ENCODE peak calls at places on chromosome 21, in seven cellular contexts. A is thyroid gland, F is A549, D is ovary, H is heart left ventricle, J is A673, E is GM23248. I is an unnamed sample. For H3K4me1, the result is how much of the 10 kb centered on the place peaks cover.

GRCh38 chr21:29218749-29219148 is 80.0 kb upstream of the BACH1 start:
- DNase-seq in A (no peak), F (no peak), D (no peak), H (no peak), J (no peak), E (no peak), I (no peak)

GRCh38 chr21:19781881-19782652 is 1216.1 kb upstream of the NCAM2 start:
- DNase-seq in A (no peak), F (no peak), D (no peak), H (no peak), J (no peak), E (no peak), I (no peak)

GRCh38 chr21:46317710-46318463 is 5.8 kb downstream of the C21orf58 start:
- DNase-seq in A (peak), F (no peak), D (no peak), H (peak), J (no peak), E (no peak), I (no peak)

GRCh38 chr21:29378814-29379213 is 80.1 kb downstream of the BACH1 start:
- DNase-seq in A (no peak), F (no peak), D (no peak), H (no peak), J (no peak), E (no peak), I (no peak)

GRCh38 chr21:25568230-25568629 is 39.1 kb downstream of the MRPL39 start:
- DNase-seq in A (peak), F (no peak), D (peak), H (peak), J (peak), E (no peak), I (peak)

GRCh38 chr21:46424062-46424591 is 34.6 kb upstream of the DIP2A start:
- DNase-seq in A (no peak), F (no peak), D (no peak), H (no peak), J (no peak), E (no peak), I (no peak)

GRCh38 chr21:44911384-44912157 is 9.1 kb downstream of the ITGB2 start:
- DNase-seq in A (peak), F (peak), D (peak), H (peak), J (peak), E (no peak), I (peak)

GRCh38 chr21:15631342-15631741 is 98.4 kb upstream of the USP25 start:
- DNase-seq in A (no peak), F (peak), D (no peak), H (no peak), J (no peak), E (peak), I (no peak)

GRCh38 chr21:44664691-44665090 is 2.0 kb downstream of the KRTAP12-2 start:
- DNase-seq in A (no peak), F (no peak), D (no peak), H (no peak), J (no peak), E (no peak), I (no peak)

GRCh38 chr21:36330904-36331303 is 10.9 kb downstream of the MORC3 start:
- DNase-seq in A (peak), F (peak), D (peak), H (no peak), J (peak), E (peak), I (peak)

GRCh38 chr21:45449658-45450502 is 44.9 kb downstream of the COL18A1 start:
- DNase-seq in A (no peak), F (no peak), D (no peak), H (peak), J (no peak), E (no peak), I (no peak)

GRCh38 chr21:46154155-46154954 is 1.0 kb downstream of the FTCD start:
- DNase-seq in A (no peak), F (no peak), D (peak), H (no peak), J (no peak), E (no peak), I (peak)

GRCh38 chr21:46425566-46425965 is 33.1 kb upstream of the DIP2A start:
- DNase-seq in A (no peak), F (no peak), D (no peak), H (no peak), J (no peak), E (no peak), I (no peak)

GRCh38 chr21:39000496-39000895 is 182.8 kb downstream of the PSMG1 start:
- DNase-seq in A (no peak), F (no peak), D (no peak), H (no peak), J (no peak), E (peak), I (no peak)
- H3K4me1 ChIP-seq in A (under half), F (under half), D (under half), H (half or more), J (under half), E (under half), I (under half)

GRCh38 chr21:42332557-42332956 is 17.3 kb upstream of the TFF3 start:
- DNase-seq in A (no peak), F (no peak), D (no peak), H (no peak), J (no peak), E (no peak), I (no peak)

GRCh38 chr21:42331660-42332059 is 16.5 kb upstream of the TFF3 start:
- DNase-seq in A (no peak), F (no peak), D (no peak), H (no peak), J (no peak), E (no peak), I (no peak)

GRCh38 chr21:42336065-42336464 is 14.7 kb downstream of the TFF2 start:
- DNase-seq in A (peak), F (no peak), D (no peak), H (no peak), J (no peak), E (no peak), I (no peak)

GRCh38 chr21:42324896-42325295 is 9.7 kb upstream of the TFF3 start:
- DNase-seq in A (no peak), F (no peak), D (no peak), H (no peak), J (no peak), E (no peak), I (peak)

GRCh38 chr21:42330380-42331336 is 15.4 kb upstream of the TFF3 start:
- DNase-seq in A (no peak), F (no peak), D (no peak), H (no peak), J (no peak), E (no peak), I (no peak)
- H3K4me3 ChIP-seq in A (no peak), F (no peak), D (no peak), H (no peak), J (no peak), E (no peak), I (no peak)

GRCh38 chr21:42239556-42239955 is 20.6 kb downstream of the ABCG1 start:
- DNase-seq in A (no peak), F (no peak), D (no peak), H (peak), J (no peak), E (no peak), I (no peak)
- H3K4me1 ChIP-seq in A (under half), F (under half), D (under half), H (under half), J (under half), E (under half), I (under half)

GRCh38 chr21:42513151-42513984 is at the start of gene SLC37A1:
- DNase-seq in A (no peak), F (peak), D (peak), H (no peak), J (peak), E (peak), I (peak)

GRCh38 chr21:42515708-42516502 is 2.3 kb downstream of the SLC37A1 start:
- DNase-seq in A (peak), F (no peak), D (no peak), H (no peak), J (peak), E (peak), I (no peak)

GRCh38 chr21:42512346-42513034 is 1.2 kb upstream of the SLC37A1 start:
- DNase-seq in A (no peak), F (no peak), D (no peak), H (no peak), J (no peak), E (no peak), I (no peak)

GRCh38 chr21:42513985-42514882 is 582 bp downstream of the SLC37A1 start:
- DNase-seq in A (peak), F (peak), D (peak), H (peak), J (peak), E (peak), I (peak)

GRCh38 chr21:42514883-42515228 is 1.2 kb downstream of the SLC37A1 start:
- DNase-seq in A (no peak), F (no peak), D (no peak), H (no peak), J (no peak), E (no peak), I (no peak)
- H3K4me3 ChIP-seq in A (peak), F (peak), D (peak), H (peak), J (peak), E (no peak), I (peak)

DNA sequence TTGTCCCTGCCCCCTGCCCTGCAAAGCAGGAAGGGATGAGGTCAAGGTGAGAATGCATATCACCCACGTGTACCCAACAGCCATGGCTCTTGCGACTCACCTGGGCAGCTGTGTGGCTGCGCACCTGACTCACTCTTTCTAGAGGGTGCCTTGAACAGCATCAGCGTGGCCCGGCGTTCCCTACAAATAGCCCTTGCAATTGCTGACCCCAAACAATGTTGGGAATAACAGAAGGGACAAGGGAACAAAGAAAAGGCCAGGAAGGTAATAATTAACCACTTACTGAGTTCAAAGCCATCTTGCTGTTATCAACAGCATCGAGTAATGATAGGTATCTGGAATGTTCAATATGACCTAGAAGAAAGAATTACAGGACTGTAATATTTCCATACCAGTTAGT is 10.1 kb downstream of the TMPRSS2 start:
- DNase-seq in A (no peak), F (no peak), D (no peak), H (no peak), J (no peak), E (no peak), I (no peak)
- H3K4me1 ChIP-seq in A (under half), F (under half), D (under half), H (under half), J (under half), E (under half), I (under half)

GRCh38 chr21:32415451-32415850 is 2.9 kb downstream of the EVA1C start:
- DNase-seq in A (no peak), F (no peak), D (no peak), H (no peak), J (no peak), E (no peak), I (peak)

GRCh38 chr21:32412998-32413504 is 545 bp downstream of the EVA1C start:
- DNase-seq in A (peak), F (no peak), D (peak), H (peak), J (peak), E (no peak), I (peak)

GRCh38 chr21:32413697-32414578 is 1.4 kb downstream of the EVA1C start:
- DNase-seq in A (peak), F (no peak), D (peak), H (no peak), J (peak), E (peak), I (peak)

GRCh38 chr21:32415999-32416398 is 3.5 kb downstream of the EVA1C start:
- DNase-seq in A (no peak), F (no peak), D (no peak), H (no peak), J (no peak), E (no peak), I (no peak)

DNA sequence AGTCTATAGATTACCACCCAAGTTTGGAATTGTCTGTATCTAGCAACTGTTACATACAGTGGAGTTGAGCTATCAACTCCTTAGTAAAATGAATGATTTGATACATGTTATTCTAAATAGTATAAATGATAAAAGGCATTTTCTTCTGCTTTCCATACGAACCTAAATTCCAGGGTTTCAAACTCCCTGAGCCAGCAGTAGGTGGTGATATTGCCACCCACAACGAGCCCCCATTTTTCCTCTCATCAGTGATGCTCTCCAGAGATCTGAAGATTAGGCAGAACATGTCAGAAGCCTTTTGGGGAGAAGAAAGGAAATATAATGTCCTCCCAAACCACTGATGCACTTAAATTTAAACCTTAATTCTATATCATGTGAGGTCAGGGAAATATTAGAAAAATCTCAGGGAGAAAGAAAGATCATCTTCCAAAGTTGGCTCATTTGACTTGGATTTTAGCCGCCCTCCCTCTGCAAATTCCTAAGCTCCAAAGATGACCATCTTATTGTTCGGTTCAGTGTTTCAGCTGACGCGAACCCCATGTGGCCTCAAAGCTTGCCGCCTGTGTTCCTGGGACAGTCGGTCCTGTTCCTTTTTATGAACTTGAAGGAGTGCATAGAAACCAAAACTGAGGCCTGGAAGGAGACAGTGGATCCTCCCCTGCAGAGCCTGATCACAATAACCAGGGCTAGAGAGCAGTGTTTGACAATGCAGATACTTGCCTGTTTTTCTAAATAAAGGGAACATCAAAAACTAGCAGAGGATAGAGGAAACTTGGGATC is 2.3 kb downstream of the EVA1C start:
- DNase-seq in A (peak), F (no peak), D (peak), H (no peak), J (peak), E (peak), I (peak)
- H3K4me3 ChIP-seq in A (no peak), F (peak), D (peak), H (peak), J (no peak), E (no peak), I (no peak)

I was measured in testis.